ENCODE peak calls at places on chromosomes 13 and 19, in four cellular contexts. X, J, D and Q are unnamed samples.

GRCh38 chr13:43434185-43434584 is 352.6 kb downstream of the ENOX1 start:
- DNase-seq in X (no peak), J (no peak), D (no peak), Q (no peak)

GRCh38 chr13:26679411-26679810 is 81.2 kb downstream of the GPR12 start:
- DNase-seq in X (no peak), J (no peak), D (no peak), Q (no peak)

GRCh38 chr19:33093420-33094210 is 12.6 kb downstream of the GPATCH1 start:
- DNase-seq in X (no peak), J (no peak), D (no peak), Q (no peak)

GRCh38 chr13:21538753-21539152 is 65.2 kb downstream of the MICU2 start:
- DNase-seq in X (no peak), J (no peak), D (no peak), Q (no peak)

GRCh38 chr13:41827507-41828213 is 133.2 kb downstream of the VWA8 start:
- DNase-seq in X (peak), J (no peak), D (no peak), Q (no peak)

GRCh38 chr13:20512042-20512683 is 13.5 kb downstream of the CRYL1 start:
- DNase-seq in X (no peak), J (peak), D (peak), Q (peak)

GRCh38 chr13:110625771-110626321 is 10.5 kb downstream of the NAXD start:
- DNase-seq in X (no peak), J (no peak), D (no peak), Q (no peak)

GRCh38 chr19:2034729-2035589 is 16.1 kb downstream of the MKNK2 start:
- DNase-seq in X (no peak), J (peak), D (peak), Q (peak)

GRCh38 chr13:21113851-21114306 is 52.5 kb upstream of the LATS2 start:
- DNase-seq in X (no peak), J (no peak), D (no peak), Q (no peak)

GRCh38 chr13:31073859-31074718 is 87.6 kb downstream of the HSPH1 start:
- DNase-seq in X (no peak), J (no peak), D (no peak), Q (no peak)

GRCh38 chr19:48624067-48624594 is 4.8 kb downstream of the SPHK2 start:
- DNase-seq in X (peak), J (peak), D (peak), Q (peak)

GRCh38 chr13:104586010-104586746 is 1520.0 kb upstream of the SLC10A2 start:
- DNase-seq in X (no peak), J (peak), D (no peak), Q (no peak)

GRCh38 chr19:42124386-42124901 is 7.8 kb downstream of the POU2F2 start:
- DNase-seq in X (no peak), J (no peak), D (no peak), Q (no peak)

GRCh38 chr19:13437919-13438618 is 68.2 kb downstream of the CACNA1A start:
- DNase-seq in X (no peak), J (no peak), D (no peak), Q (no peak)

GRCh38 chr19:43780706-43781525 is at the start of gene KCNN4:
- DNase-seq in X (no peak), J (no peak), D (no peak), Q (no peak)

GRCh38 chr19:372306-372890 is 27.8 kb upstream of the MIER2 start:
- DNase-seq in X (no peak), J (no peak), D (no peak), Q (no peak)

GRCh38 chr13:26707122-26708006 is 53.2 kb downstream of the GPR12 start:
- DNase-seq in X (no peak), J (peak), D (peak), Q (peak)

GRCh38 chr19:10290876-10291553 is 1.3 kb downstream of the ICAM5 start:
- DNase-seq in X (no peak), J (no peak), D (peak), Q (peak)

GRCh38 chr13:27037571-27037970 is 134.0 kb downstream of the USP12 start:
- DNase-seq in X (no peak), J (no peak), D (no peak), Q (peak)

GRCh38 chr19:28305513-28305912 is 907.4 kb downstream of the UQCRFS1 start:
- DNase-seq in X (no peak), J (no peak), D (no peak), Q (no peak)

GRCh38 chr19:42191855-42192254 is 25.6 kb downstream of the DEDD2 start:
- DNase-seq in X (no peak), J (no peak), D (no peak), Q (no peak)

GRCh38 chr13:86601351-86601750 is 802.1 kb upstream of the SLITRK6 start:
- DNase-seq in X (no peak), J (no peak), D (no peak), Q (no peak)

GRCh38 chr13:31053098-31053497 is 108.6 kb downstream of the HSPH1 start:
- DNase-seq in X (no peak), J (no peak), D (no peak), Q (no peak)

GRCh38 chr19:27974082-27974513 is 1238.9 kb downstream of the UQCRFS1 start:
- DNase-seq in X (no peak), J (no peak), D (peak), Q (peak)

GRCh38 chr13:74920945-74921725 is 560.8 kb downstream of the TBC1D4 start:
- DNase-seq in X (no peak), J (no peak), D (no peak), Q (no peak)

GRCh38 chr13:74270018-74270417 is 135.8 kb upstream of the KLF12 start:
- DNase-seq in X (no peak), J (no peak), D (no peak), Q (no peak)

GRCh38 chr13:24124789-24125476 is 35.6 kb upstream of the SPATA13 start:
- DNase-seq in X (no peak), J (no peak), D (no peak), Q (no peak)

GRCh38 chr19:34165295-34165738 is 7.0 kb upstream of the LSM14A start:
- DNase-seq in X (no peak), J (no peak), D (no peak), Q (no peak)

GRCh38 chr13:80664930-80665329 is 324.0 kb upstream of the SPRY2 start:
- DNase-seq in X (no peak), J (no peak), D (no peak), Q (no peak)

GRCh38 chr19:18093439-18094161 is 4.0 kb upstream of the MAST3 start:
- DNase-seq in X (no peak), J (peak), D (no peak), Q (no peak)

GRCh38 chr13:44470623-44471562 is 97.3 kb downstream of the SERP2 start:
- DNase-seq in X (no peak), J (no peak), D (no peak), Q (no peak)

GRCh38 chr19:46788101-46788967 is at the start of gene SLC1A5:
- DNase-seq in X (peak), J (peak), D (peak), Q (peak)
- TF ChIP-seq CTCF in X (no peak), J (peak), D (no peak), Q (no peak)

GRCh38 chr19:8319807-8320520 is 1.2 kb downstream of the NDUFA7 start:
- DNase-seq in X (no peak), J (no peak), D (no peak), Q (no peak)

GRCh38 chr19:8322638-8322997 is 1.3 kb downstream of the RPS28 start:
- DNase-seq in X (no peak), J (no peak), D (no peak), Q (no peak)

GRCh38 chr19:8321760-8322637 is 703 bp downstream of the RPS28 start:
- DNase-seq in X (no peak), J (no peak), D (no peak), Q (no peak)

GRCh38 chr19:8321067-8321759 is at the start of the genes NDUFA7 and RPS28:
- DNase-seq in X (peak), J (peak), D (peak), Q (peak)

DNA sequence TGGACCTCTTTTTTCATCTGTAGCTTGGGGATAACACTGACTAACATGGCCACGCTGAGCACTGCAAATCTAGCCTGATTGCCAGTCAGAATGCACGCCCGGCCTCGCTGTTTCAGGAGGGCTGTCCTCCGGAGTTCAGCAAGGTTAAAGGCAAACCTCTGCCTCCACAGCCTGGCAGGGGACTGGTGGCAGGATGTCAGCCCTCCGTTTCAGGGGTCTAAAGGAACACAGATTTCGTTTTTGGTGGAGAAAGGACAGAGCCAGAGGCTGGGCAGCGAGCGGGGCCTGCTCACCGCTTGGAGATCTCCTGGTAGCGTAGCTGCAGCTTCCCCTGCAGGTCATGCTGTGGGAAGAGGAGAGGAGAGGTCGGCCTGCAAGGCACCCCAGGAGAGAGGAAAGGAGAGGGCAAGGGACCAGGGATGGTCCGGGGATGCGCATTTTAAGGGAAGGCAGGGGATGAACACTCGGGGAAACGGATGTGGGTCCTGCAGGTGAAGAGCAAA is 560 bp downstream of the NDUFA7 start:
- DNase-seq in X (no peak), J (no peak), D (no peak), Q (no peak)
- TF ChIP-seq CTCF in X (no peak), J (no peak), D (no peak), Q (no peak)

DNA sequence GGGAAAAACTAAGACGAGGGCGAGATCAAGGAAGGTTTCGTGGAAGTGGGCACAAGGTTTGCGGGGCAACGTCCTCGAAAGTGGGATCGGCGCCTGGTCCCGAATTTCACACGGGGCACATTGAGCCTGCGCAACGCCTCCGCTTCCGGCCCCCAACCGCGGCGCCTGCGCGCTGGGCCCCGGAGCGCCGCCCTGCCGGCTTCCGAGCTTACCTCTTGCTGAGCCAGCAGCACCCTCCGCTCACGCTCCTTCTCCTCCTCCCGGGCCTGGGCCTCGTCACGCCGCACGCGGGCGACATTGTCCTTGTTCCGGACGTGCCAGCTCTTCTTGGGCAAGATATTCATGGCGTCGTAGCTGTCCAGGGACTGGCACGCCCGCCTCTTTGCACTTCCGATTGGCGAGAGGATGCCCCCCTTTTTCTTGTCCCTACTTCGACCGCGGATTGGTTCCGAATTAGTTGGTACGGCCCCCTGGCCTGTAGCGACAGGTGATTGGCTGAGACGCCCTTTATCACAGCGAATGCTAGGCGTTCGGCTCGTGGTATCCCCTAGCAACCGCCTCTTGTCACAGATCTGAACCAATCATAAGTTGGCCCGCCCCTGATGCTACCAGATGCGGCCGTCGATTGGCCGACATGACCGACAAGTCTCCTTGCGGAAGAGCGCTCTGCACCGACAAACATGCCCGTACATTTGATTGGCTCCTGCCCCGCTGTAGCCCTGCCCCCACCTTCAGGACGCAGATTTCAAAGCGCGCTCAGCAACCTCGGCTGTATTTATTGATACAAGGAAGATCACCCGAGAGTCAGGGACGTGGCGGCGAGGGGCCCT is at the start of gene LENG1:
- DNase-seq in X (peak), J (peak), D (peak), Q (peak)
- TF ChIP-seq CTCF in X (peak), J (peak), D (peak), Q (no peak)

DNA sequence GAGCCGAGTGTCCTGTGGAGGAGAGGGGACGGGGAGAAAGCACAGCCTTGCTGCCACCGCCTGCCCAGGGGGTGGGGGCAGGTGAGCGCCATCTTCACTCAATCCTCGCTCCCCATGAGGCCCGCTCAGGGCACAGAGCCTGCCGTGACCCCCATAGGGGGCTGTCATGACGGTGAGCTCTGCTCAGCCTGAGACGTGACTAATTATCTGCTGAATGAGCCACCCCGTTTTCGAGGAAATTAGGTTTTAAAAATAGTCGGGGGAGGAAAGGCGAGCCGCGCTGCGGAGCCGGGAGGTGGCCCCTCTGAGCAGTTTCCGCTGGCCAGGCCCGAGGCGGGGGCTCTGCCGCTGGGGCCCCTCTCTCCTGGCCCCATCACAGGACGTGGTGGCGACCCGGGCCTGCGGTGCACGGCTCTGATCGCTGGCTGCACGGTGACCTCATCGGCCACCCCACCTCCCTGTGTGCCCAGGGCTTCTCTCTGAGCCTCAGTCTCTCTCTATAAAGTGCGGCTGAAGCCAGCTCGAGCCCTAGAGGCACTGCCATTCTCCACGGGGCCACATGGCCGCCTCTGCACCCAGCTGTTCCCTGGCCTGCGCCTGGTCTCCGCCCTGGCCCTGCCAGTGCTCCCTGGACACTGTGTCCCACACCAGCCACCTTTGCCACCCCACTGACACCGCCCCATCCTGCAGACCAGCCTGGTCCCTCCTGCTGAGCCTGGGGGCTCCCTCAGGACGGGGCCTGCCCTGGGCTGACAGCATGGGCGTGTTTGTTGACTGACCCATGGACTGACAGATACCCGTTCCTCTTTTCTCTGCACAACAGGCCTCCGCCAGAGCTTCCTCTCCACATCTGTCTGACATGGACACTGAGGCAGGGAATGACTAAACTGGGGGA is 28.3 kb downstream of the PIP5K1C start:
- DNase-seq in X (no peak), J (no peak), D (peak), Q (no peak)
- TF ChIP-seq CTCF in X (no peak), J (no peak), D (no peak), Q (no peak)

GRCh38 chr13:51594432-51594831 is 10.2 kb downstream of the WDFY2 start:
- DNase-seq in X (no peak), J (no peak), D (no peak), Q (no peak)

GRCh38 chr13:51589793-51590192 is 5.5 kb downstream of the WDFY2 start:
- DNase-seq in X (no peak), J (no peak), D (no peak), Q (no peak)

GRCh38 chr13:51590231-51590630 is 6.0 kb downstream of the WDFY2 start:
- DNase-seq in X (no peak), J (no peak), D (no peak), Q (no peak)

GRCh38 chr13:51588406-51588949 is 4.2 kb downstream of the WDFY2 start:
- DNase-seq in X (no peak), J (no peak), D (no peak), Q (no peak)

DNA sequence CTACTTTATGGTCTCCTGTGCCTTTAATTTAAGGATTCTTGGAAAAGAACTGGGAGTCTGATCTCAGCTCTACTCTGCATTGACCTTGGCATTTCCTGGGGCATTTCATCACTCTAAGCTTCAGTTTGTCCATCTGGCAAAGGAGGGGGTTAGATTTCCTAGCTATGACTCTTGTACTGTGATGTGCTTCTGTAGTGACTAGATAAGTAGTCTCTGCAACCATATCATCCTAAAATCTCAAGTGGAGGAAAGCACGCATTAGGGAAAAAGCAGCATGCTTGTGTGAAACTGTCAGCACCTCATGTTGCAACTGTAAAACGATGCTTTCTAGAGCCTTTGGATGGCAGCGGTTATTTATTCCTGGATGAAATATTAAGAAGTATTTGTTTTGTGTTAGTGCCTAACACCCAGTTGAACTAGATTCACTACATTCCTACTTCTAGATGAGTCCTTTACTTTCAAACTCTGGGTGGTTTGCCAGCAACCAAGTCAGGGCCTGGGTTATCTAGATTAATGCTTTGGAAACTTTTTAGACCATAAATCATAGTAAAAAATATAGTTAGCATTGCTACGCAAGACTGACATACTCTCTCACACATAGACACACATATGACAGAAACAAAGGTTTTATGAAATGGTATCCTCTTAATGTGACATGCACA is 6.8 kb downstream of the WDFY2 start:
- DNase-seq in X (no peak), J (no peak), D (no peak), Q (no peak)
- TF ChIP-seq CTCF in X (no peak), J (no peak), D (no peak), Q (no peak)